ENCODE peak calls at places on chromosomes 5 and 9, in eight cellular contexts. Y is heart left ventricle; W is K562; U is spleen; Q is CD8-positive, alpha-beta T cell; A is GM23338; F is transverse colon; H is GM23248. P is an unnamed sample.

GRCh38 chr9:113231701-113232100 is 10.4 kb downstream of the SLC31A1 start:
- DNase-seq in Y (no peak), W (peak; percentile 31), F (no peak), Q (no peak), U (no peak), H (no peak), A (no peak), P (no peak)

GRCh38 chr5:116404792-116405191 is 169.8 kb downstream of the SEMA6A start:
- DNase-seq in W (no peak), F (no peak), U (no peak), H (no peak), Y (no peak), Q (no peak), A (no peak), P (no peak)

GRCh38 chr9:78235296-78235770 is 542 bp upstream of the CEP78 start:
- DNase-seq in U (no peak), H (peak; percentile 61), Y (no peak), Q (no peak), F (no peak), W (no peak), A (no peak), P (no peak)

GRCh38 chr5:142428773-142429473 is 104.1 kb upstream of the SPRY4 start:
- DNase-seq in Q (no peak), A (no peak), W (no peak), U (no peak), Y (no peak), H (no peak), F (no peak), P (no peak)

GRCh38 chr5:6827815-6828214 is 114.6 kb downstream of the TENT4A start:
- DNase-seq in A (no peak), F (no peak), W (no peak), U (no peak), H (no peak), Q (no peak), Y (no peak), P (no peak)

GRCh38 chr5:72010395-72010794 is 96.9 kb upstream of the MAP1B start:
- DNase-seq in Q (no peak), A (no peak), Y (no peak), H (no peak), F (no peak), U (no peak), W (no peak), P (no peak)

GRCh38 chr5:103918668-103919367 is 356.2 kb upstream of the NUDT12 start:
- DNase-seq in W (no peak), A (peak; percentile 53), Q (no peak), H (no peak), U (no peak), F (no peak), Y (no peak), P (no peak)

GRCh38 chr5:39943811-39944210 is 519.0 kb upstream of the DAB2 start:
- DNase-seq in W (no peak), U (no peak), Y (no peak), F (no peak), H (peak; percentile 32), A (no peak), Q (no peak), P (no peak)

GRCh38 chr5:1543398-1544293 is 19.9 kb upstream of the LPCAT1 start:
- DNase-seq in H (peak; percentile 66), Y (peak; percentile 12), U (peak; percentile 61), A (no peak), Q (no peak), F (no peak), W (no peak), P (peak; percentile 45)

GRCh38 chr9:78472111-78472510 is 175.2 kb downstream of the PSAT1 start:
- DNase-seq in Y (no peak), U (no peak), Q (no peak), W (no peak), F (no peak), A (no peak), H (no peak), P (no peak)

GRCh38 chr5:120017523-120017922 is 388.2 kb downstream of the FAM170A start:
- DNase-seq in Q (no peak), Y (no peak), H (peak; percentile 60), U (no peak), W (no peak), A (no peak), F (no peak), P (no peak)

GRCh38 chr9:135344523-135344901 is 135.1 kb upstream of the PPP1R26 start:
- DNase-seq in W (no peak), H (no peak), A (peak; percentile 45), Q (no peak), F (no peak), Y (no peak), U (peak; percentile 47), P (peak; percentile 57)
- H3K27ac ChIP-seq in W (no peak overlapping the region), H (no peak overlapping the region), A (no peak overlapping the region), Q (no peak overlapping the region), F (no peak overlapping the region), Y (no peak overlapping the region), U (no peak overlapping the region), P (no peak overlapping the region)

DNA sequence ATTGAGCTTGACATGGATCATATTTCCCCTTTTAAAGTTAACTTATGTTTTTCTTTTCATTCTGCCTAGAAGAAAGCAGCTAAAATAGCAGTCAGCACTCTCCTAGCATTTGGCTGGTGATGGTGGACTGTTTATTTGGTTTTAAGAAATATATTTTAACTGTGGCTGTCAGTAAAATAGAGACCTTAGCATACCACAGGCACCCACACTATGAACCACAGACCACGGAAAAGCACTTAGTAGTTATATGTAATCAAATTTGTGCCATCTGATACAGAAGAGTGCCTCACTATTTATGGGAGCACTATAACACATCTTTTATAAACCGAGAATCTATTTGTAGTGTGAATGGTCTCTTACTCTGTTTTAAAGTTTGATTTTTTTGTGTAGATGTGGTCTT is 1.7 kb upstream of the CFAP95 start:
- DNase-seq in A (no peak), F (no peak), Y (no peak), Q (no peak), W (no peak), U (no peak), H (no peak), P (no peak)
- H3K27me3 ChIP-seq in A (no peaks in the 10 kb centered on the region), F (peaks cover 24% of the 10 kb centered on the region), Y (no peaks in the 10 kb centered on the region), Q (no peaks in the 10 kb centered on the region), W (no peaks in the 10 kb centered on the region), U (peaks cover 23% of the 10 kb centered on the region), H (peaks cover 4% of the 10 kb centered on the region), P (no peaks in the 10 kb centered on the region)

DNA sequence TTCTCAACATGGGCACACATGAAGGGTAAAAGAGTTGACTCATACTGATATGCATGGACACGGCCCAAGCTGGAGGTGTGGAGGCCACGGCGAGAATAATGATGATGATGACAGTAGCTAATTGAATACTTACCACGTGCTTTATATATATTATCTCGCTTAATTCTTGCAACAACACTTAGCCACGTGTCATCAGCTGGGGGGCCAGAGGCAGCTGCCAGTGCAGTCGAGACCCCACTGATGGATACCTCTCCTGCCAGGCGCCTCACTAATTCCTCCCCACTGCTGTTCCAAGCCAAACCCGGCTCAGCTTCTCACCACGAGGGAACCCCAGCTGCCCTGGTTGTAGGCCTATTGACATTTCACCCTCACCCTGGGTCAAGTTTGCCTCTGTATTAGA is 90.2 kb upstream of the PTCH1 start:
- DNase-seq in A (no peak), W (no peak), Q (no peak), H (no peak), U (no peak), Y (no peak), F (no peak), P (no peak)
- H3K27ac ChIP-seq in A (no peak overlapping the region), W (no peak overlapping the region), Q (no peak overlapping the region), H (no peak overlapping the region), U (no peak overlapping the region), Y (no peak overlapping the region), F (no peak overlapping the region), P (no peak overlapping the region)

GRCh38 chr5:31534527-31535046 is 2.5 kb downstream of the C5orf22 start:
- DNase-seq in Q (no peak), W (no peak), F (no peak), A (no peak), H (no peak), Y (no peak), U (no peak), P (no peak)
- H3K27me3 ChIP-seq in Q (no peaks in the 10 kb centered on the region), W (no peaks in the 10 kb centered on the region), F (no peaks in the 10 kb centered on the region), A (no peaks in the 10 kb centered on the region), H (no peaks in the 10 kb centered on the region), Y (no peaks in the 10 kb centered on the region), U (no peaks in the 10 kb centered on the region), P (no peaks in the 10 kb centered on the region)

GRCh38 chr5:95778713-95779426 is 43.7 kb downstream of the GLRX start:
- DNase-seq in U (no peak), A (no peak), H (no peak), Q (no peak), W (no peak), Y (no peak), F (no peak), P (no peak)
- H3K27ac ChIP-seq in U (peak overlapping the region; percentile 29), A (no peak overlapping the region), H (peak overlapping the region; percentile 44), Q (no peak overlapping the region), W (no peak overlapping the region), Y (peak overlapping the region; percentile 50), F (no peak overlapping the region), P (peak overlapping the region; percentile 30)

DNA sequence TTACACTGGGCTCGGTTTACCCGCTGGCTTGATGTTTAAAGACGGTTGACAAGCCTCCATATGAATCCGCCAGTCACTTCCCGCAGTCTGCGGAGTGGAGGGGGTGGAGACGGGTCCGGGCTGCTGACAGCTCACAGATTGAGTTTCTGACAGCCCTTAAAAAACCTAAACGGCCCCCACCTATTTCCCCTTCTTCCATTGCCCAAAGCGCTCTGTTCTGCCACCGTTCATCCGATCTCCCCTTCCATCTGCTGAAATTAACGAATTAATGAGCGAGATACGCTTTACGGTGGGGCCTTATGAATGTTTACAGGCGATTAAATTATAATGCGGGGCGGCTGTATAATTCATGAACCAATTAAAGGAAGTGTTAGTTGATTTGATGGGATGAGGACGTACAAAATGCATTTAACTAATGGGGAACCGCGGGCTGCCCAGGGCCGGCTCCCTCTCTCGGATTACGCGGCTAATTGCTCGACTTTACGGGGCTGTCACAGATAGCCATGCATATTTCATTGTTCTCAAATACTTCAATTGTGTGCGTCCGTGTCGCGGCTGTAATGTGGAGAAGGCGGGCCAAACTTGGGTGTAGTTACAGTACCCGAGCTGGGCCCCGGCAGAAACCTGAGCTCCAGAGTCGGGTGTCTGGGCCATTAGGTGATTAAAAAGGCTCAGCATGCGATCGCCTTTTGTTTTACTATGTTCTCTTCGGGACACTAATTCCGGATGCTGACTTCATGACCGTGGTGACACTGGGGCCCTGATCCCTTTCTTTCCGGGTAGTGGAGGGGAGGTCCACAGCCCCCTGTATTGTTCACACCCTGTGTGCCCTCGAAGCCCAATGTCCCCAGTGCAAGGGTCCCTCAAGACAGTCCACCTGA is 74.9 kb downstream of the GTF3C4 start:
- DNase-seq in A (peak; percentile 76), Q (no peak), F (no peak), U (peak; percentile 30), Y (no peak), W (no peak), H (peak; percentile 25), P (no peak)
- H3K27me3 ChIP-seq in A (peaks cover 32% of the 10 kb centered on the region), Q (peaks cover 12% of the 10 kb centered on the region), F (peaks cover 58% of the 10 kb centered on the region), U (peaks cover 26% of the 10 kb centered on the region), Y (peaks cover 9% of the 10 kb centered on the region), W (peaks cover 84% of the 10 kb centered on the region), H (peaks cover 43% of the 10 kb centered on the region), P (no peaks in the 10 kb centered on the region)

DNA sequence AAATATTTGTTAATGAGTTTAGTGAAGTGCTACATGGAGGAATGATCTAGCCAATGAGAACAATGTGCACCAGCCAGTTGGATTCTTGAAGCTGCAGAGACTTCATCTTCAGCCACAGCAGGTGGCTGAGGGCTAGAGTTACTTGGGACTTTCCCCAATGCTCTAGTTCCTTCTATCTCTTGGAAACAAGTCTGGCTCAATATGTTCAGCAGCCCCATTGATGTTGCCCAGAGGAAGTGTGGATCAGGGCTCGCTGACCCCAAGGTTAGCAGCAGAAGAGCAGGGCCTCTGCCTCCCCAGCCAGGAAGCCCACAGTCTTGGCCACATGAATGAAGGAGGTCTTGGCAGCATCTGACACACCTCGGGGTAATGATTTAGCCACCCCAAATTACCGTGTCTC is 117.5 kb downstream of the SLC1A3 start:
- DNase-seq in A (no peak), U (peak; percentile 80), Q (no peak), W (no peak), H (no peak), Y (no peak), F (no peak), P (no peak)
- H3K27ac ChIP-seq in A (no peak overlapping the region), U (peak overlapping the region; percentile 88), Q (no peak overlapping the region), W (no peak overlapping the region), H (no peak overlapping the region), Y (no peak overlapping the region), F (peak overlapping the region; percentile 54), P (no peak overlapping the region)